ENCODE peak calls at places on chromosomes 1 and 21, in ten cellular contexts. J is DND-41; B is adrenal gland; S is GM23248; N is pancreas; R is CD8-positive, alpha-beta memory T cell; Q is adipocyte; M is tibial nerve; L is uterus; K is thoracic aorta. V is an unnamed sample. For H3K36me3, the result is how much of the 10 kb centered on the place peaks cover.

GRCh38 chr21:35991131-35991530 is 69.2 kb downstream of the SETD4 start:
- DNase-seq in S (no peak), N (no peak), M (no peak), R (no peak), L (no peak), Q (no peak), J (no peak), K (no peak), B (no peak), V (no peak)

GRCh38 chr1:2127181-2128145 is 67.1 kb downstream of the FAAP20 start:
- DNase-seq in B (no peak), J (no peak), S (no peak), L (no peak), M (no peak), K (no peak), R (no peak), N (no peak), Q (no peak), V (no peak)

GRCh38 chr1:174021611-174022079 is 512 bp downstream of the RC3H1 start:
- DNase-seq in Q (peak), M (peak), N (peak), J (peak), R (peak), B (peak), K (peak), S (peak), L (peak), V (peak)

GRCh38 chr1:78340006-78340405 is 150.8 kb upstream of the PTGFR start:
- DNase-seq in N (no peak), S (peak), M (no peak), K (no peak), J (no peak), B (no peak), R (no peak), L (no peak), Q (peak), V (no peak)

GRCh38 chr1:87330201-87330953 is 1.7 kb downstream of the LMO4 start:
- DNase-seq in R (no peak), N (peak), S (peak), L (peak), M (peak), B (peak), J (peak), Q (peak), K (no peak), V (no peak)

GRCh38 chr1:1292442-1292779 is 12.2 kb downstream of the SCNN1D start:
- DNase-seq in M (no peak), S (no peak), Q (no peak), K (no peak), L (peak), N (no peak), B (no peak), J (no peak), R (no peak), V (no peak)

GRCh38 chr1:28592314-28593071 is 428 bp downstream of the RAB42 start:
- DNase-seq in L (peak), S (peak), Q (peak), M (no peak), J (no peak), B (no peak), N (no peak), R (peak), K (no peak), V (no peak)

GRCh38 chr1:176858421-176858916 is 306.0 kb downstream of the ASTN1 start:
- DNase-seq in R (no peak), L (no peak), N (no peak), K (no peak), S (peak), J (no peak), B (no peak), Q (no peak), M (no peak), V (no peak)

GRCh38 chr1:12811409-12811784 is 19.8 kb downstream of the PRAMEF11 start:
- DNase-seq in R (no peak), K (no peak), J (no peak), S (peak), Q (no peak), N (no peak), M (no peak), L (no peak), B (no peak), V (no peak)

GRCh38 chr1:241592273-241592958 is 47.8 kb downstream of the CHML start:
- DNase-seq in Q (peak), L (no peak), S (peak), B (no peak), R (no peak), M (no peak), J (no peak), K (no peak), N (no peak), V (no peak)

GRCh38 chr1:109825774-109826173 is 62.1 kb upstream of the EPS8L3 start:
- DNase-seq in L (no peak), S (no peak), B (no peak), M (no peak), J (no peak), R (no peak), N (no peak), K (no peak), Q (no peak), V (no peak)

GRCh38 chr1:35243681-35244080 is 24.8 kb upstream of the ZMYM4 start:
- DNase-seq in K (no peak), L (no peak), N (no peak), M (peak), J (no peak), Q (no peak), S (no peak), B (no peak), R (no peak), V (no peak)

GRCh38 chr1:210257698-210258395 is 25.3 kb downstream of the SERTAD4 start:
- DNase-seq in J (no peak), K (no peak), N (no peak), S (no peak), M (no peak), R (no peak), B (no peak), Q (peak), L (no peak), V (no peak)

GRCh38 chr1:33036051-33036525 is 595 bp downstream of the AK2 start:
- DNase-seq in B (no peak), J (peak), L (no peak), R (no peak), M (no peak), Q (peak), S (peak), N (no peak), K (no peak), V (no peak)

GRCh38 chr1:98929456-98929855 is 75.2 kb downstream of the PLPPR5 start:
- DNase-seq in Q (no peak), S (no peak), M (no peak), L (no peak), J (no peak), N (no peak), R (no peak), K (no peak), B (no peak), V (no peak)

GRCh38 chr1:38013027-38013588 is 574 bp downstream of the UTP11 start:
- DNase-seq in Q (peak), S (peak), L (no peak), B (no peak), K (no peak), J (no peak), M (no peak), R (no peak), N (no peak), V (no peak)

GRCh38 chr1:9615316-9616063 is 26.8 kb downstream of the TMEM201 start:
- DNase-seq in R (peak), K (no peak), B (no peak), S (peak), L (peak), Q (peak), M (no peak), N (no peak), J (peak), V (no peak)

GRCh38 chr1:233790662-233791371 is 113.7 kb upstream of the SLC35F3 start:
- DNase-seq in M (peak), K (no peak), Q (peak), R (peak), J (peak), N (peak), S (peak), B (peak), L (peak), V (peak)

GRCh38 chr1:233281711-233282581 is 13.6 kb downstream of the PCNX2 start:
- DNase-seq in L (no peak), M (no peak), Q (no peak), S (peak), K (no peak), B (no peak), N (no peak), R (no peak), J (peak), V (no peak)

GRCh38 chr1:22833699-22834098 is 123.1 kb downstream of the EPHB2 start:
- DNase-seq in S (no peak), B (no peak), L (no peak), Q (no peak), K (no peak), N (no peak), R (no peak), J (no peak), M (no peak), V (no peak)

GRCh38 chr1:29823536-29823935 is 587.2 kb downstream of the PTPRU start:
- DNase-seq in Q (no peak), M (no peak), R (no peak), L (no peak), S (no peak), K (no peak), B (peak), N (no peak), J (no peak), V (no peak)

GRCh38 chr1:160837558-160838205 is 25.0 kb downstream of the CD244 start:
- DNase-seq in N (no peak), R (peak), B (no peak), K (no peak), Q (no peak), L (no peak), S (peak), J (peak), M (no peak), V (peak)

GRCh38 chr1:85628791-85629531 is 48.4 kb downstream of the CCN1 start:
- DNase-seq in M (no peak), K (no peak), B (no peak), N (peak), L (no peak), J (no peak), R (no peak), Q (peak), S (peak), V (no peak)

GRCh38 chr1:42736152-42736551 is 3.9 kb downstream of the CLDN19 start:
- DNase-seq in N (no peak), J (no peak), K (no peak), L (no peak), M (no peak), R (no peak), B (no peak), Q (peak), S (peak), V (no peak)

DNA sequence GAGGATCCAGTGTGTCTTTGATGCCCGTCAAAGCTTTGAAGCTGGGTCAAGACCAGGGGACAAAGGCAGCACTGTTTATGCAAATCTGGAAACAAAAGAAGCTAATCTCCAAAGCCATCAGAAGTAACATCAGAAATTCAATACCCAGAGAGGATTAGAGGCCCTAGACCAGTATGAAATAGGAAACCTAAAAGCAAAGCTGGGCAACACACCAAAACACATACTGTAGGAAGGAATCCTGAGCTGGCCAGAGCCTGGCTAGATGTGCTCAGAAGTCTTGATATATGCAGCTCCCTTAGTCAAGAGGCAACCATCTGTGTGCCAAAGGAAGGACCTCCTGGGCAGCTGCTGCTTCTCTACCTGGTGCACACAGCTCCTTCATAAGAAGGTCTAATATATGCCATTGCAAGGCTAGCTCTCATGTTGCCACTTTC is 12.3 kb downstream of the COLGALT2 start:
- DNase-seq in K (no peak), Q (peak), S (peak), L (peak), M (no peak), N (no peak), J (no peak), R (no peak), B (no peak), V (no peak)
- H3K36me3 ChIP-seq in K (under half), Q (under half), S (under half), L (under half), M (under half), N (under half), J (under half), R (under half), B (under half), V (under half)

DNA sequence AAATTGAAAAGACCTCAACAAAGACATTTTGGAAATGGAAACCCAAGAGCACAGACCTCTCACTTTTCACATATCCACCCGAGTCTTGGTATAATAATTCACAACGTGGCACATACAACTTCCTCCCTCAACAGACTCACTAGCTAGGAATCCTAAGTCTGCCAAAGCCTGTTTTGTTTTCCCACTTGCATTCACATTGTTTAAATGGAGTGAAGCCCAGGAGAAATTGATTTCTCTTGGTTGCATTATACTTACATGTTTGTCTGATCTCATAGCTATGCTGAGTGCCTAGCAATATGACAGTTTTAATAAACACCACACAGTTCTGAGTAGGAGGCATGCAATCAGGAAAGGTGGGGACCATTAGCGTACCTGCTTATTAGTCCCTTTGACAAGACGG is 348.5 kb upstream of the ADGRL4 start:
- DNase-seq in M (no peak), Q (peak), J (no peak), B (no peak), R (no peak), K (no peak), L (no peak), S (peak), N (no peak), V (no peak)
- H3K36me3 ChIP-seq in M (under half), Q (under half), J (under half), B (under half), R (under half), K (under half), L (under half), S (under half), N (under half), V (under half)

DNA sequence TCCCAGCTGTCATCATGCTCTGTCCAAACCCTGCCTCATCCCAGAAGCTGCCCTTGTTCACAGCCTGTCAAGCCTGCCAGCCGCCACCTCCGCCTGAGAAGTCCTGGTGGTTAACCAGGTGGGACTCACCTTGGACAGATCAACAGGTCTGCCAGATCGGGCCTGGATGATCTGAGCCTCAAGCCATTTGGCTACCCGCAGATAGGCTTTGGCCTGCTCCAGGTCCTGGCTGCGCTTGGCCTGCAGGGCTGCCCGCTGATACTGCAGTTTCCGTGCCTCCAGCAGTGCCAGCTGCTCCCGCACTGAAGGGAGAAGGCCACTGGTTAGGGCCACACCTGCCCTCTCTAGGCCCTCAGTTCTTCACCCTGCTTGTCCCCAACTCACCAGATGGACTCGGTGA is 8.6 kb downstream of the CC2D1B start:
- DNase-seq in K (no peak), N (no peak), M (no peak), Q (no peak), B (no peak), J (no peak), R (no peak), S (no peak), L (no peak), V (no peak)
- H3K36me3 ChIP-seq in K (half or more), N (under half), M (half or more), Q (half or more), B (half or more), J (half or more), R (half or more), S (under half), L (under half), V (half or more)

GRCh38 chr1:81974222-81974841 is 173.6 kb downstream of the ADGRL2 start:
- DNase-seq in B (no peak), S (no peak), M (no peak), K (no peak), N (no peak), Q (no peak), J (no peak), L (no peak), R (no peak), V (no peak)
- H3K36me3 ChIP-seq in B (under half), S (under half), M (under half), K (under half), N (under half), Q (under half), J (under half), L (under half), R (under half), V (under half)

DNA sequence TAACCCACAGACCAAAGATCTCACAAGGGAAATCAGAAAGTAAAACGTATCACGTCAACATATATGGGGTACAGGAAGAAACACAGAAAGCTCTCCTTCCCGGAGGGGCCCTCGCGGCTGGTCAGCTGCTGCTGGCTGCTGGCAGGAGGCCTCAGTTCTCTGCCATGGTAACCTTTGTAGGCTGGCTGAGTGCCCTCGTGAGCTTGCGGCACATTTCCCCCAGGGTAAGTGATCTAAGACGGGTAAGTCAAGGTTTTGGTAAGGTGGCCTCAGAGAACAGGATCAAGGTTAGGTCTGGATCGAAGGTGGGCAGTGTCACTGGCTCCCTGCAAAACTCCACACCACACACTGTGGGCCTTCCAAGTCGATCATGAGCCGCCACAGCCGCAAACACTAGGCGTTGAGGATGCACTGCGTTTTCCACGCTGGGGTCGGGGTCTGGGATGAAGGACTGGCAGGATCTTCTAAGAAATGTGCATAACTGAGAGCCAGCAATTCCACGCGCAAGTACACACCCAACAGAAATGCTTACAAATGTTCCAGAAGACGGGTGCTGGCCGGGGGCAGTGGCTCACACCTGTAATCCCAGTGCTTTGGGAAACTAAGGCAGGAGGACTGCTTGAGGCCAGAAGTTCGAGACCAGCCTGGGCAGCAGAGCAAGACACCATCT is 33.9 kb downstream of the WDR4 start:
- DNase-seq in M (no peak), J (no peak), N (peak), L (no peak), Q (no peak), S (no peak), K (no peak), R (no peak), B (peak), V (no peak)
- H3K36me3 ChIP-seq in M (under half), J (half or more), N (under half), L (under half), Q (half or more), S (under half), K (under half), R (under half), B (under half), V (half or more)

DNA sequence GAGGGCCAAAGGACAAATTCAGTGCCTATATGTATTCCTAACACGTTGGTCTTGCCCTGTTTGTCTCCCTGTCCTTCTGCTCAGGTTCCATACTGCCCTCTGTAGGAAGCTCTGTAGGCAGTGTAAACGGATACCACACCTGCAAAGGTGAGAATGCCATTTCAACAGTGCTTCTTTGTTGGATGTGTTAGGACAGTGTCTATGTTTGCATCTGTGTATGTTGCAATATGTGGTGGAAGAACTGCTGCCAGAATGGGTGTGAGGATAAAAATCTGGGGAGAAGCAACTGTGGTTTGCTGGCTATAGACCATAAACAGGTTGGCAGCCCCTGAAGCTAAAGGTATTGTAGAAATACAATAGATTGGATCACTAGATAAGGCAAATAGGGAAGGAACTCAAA is 113.1 kb upstream of the BMP8A start:
- DNase-seq in S (no peak), M (no peak), R (no peak), L (no peak), Q (no peak), K (no peak), B (no peak), N (no peak), J (no peak), V (no peak)
- H3K36me3 ChIP-seq in S (under half), M (under half), R (under half), L (under half), Q (half or more), K (under half), B (half or more), N (under half), J (under half), V (half or more)

DNA sequence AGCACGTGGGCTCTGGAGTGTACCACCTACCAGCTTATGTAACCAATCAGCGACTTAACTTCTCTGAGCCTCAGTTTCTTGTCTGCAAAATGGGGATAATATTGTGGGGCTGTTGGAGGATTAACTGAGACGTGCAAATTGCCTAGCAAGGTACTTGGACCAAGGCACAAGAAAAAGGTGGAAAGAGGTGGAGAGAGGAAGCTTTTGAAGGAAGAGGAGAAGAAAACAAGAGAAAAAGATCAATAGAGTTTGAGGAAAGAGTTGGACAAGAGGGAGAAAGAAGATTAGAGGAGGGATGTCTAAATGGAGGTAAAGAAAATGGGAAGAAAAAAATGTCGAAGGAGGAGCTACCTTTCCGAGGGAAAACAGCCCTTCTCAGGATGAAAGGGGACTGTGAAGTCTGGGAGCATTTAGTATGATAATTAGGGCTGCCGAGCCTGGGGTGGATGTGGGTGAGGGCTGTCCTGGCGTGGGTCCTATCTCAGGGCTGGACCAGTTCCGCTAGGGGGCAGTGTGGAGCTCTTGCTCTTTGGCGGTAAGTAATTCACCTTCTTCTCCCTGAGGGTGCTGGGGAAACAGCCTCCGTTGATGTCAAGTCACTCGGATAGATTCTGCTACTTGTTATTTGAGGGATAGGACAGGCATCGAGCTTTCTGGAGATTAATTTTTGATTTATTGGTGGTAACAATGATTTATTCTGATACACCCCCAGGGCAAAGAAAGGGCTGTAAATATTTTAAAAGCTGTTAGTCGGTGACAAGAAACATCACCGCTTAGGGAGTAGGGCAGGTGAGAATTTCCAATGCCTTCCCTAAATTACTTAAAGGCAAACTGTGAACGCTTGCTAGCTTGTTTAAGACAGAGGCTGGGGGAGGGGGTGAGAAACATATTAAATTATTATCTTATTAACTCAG is 79.0 kb upstream of the NFASC start:
- DNase-seq in R (peak), S (peak), L (peak), M (peak), J (peak), K (no peak), Q (peak), N (peak), B (peak), V (peak)
- H3K36me3 ChIP-seq in R (under half), S (under half), L (under half), M (under half), J (under half), K (under half), Q (under half), N (under half), B (under half), V (under half)

GRCh38 chr1:200999667-201000066 is 23.8 kb downstream of the KIF21B start:
- DNase-seq in L (no peak), M (no peak), Q (no peak), N (no peak), J (no peak), K (no peak), R (no peak), B (no peak), S (no peak), V (no peak)
- H3K36me3 ChIP-seq in L (under half), M (under half), Q (under half), N (under half), J (half or more), K (under half), R (half or more), B (under half), S (under half), V (half or more)

V was measured in effector memory CD4-positive, alpha-beta T cell.